ENCODE peak calls at places on chromosomes 5 and 9, in four cellular contexts. Q, P, J and M are unnamed samples.

GRCh38 chr5:173472164-173472563 is 143.9 kb upstream of the STC2 start:
- DNase-seq in Q (no peak), P (no peak), J (no peak), M (no peak)

GRCh38 chr9:76109953-76110352 is 219.5 kb downstream of the PCSK5 start:
- DNase-seq in Q (no peak), P (no peak), J (no peak), M (no peak)

GRCh38 chr9:107548298-107549142 is 59.0 kb upstream of the KLF4 start:
- DNase-seq in Q (no peak), P (no peak), J (no peak), M (peak; percentile 30)

GRCh38 chr9:38443597-38443996 is 19.3 kb upstream of the IGFBPL1 start:
- DNase-seq in Q (no peak), P (no peak), J (no peak), M (no peak)

GRCh38 chr9:36074055-36074454 is 37.3 kb downstream of the RECK start:
- DNase-seq in Q (no peak), P (no peak), J (no peak), M (no peak)

GRCh38 chr9:102911185-102911584 is 83.9 kb upstream of the CYLC2 start:
- DNase-seq in Q (no peak), P (no peak), J (no peak), M (peak; percentile 1)

GRCh38 chr5:121384359-121384758 is 467.3 kb upstream of the FTMT start:
- DNase-seq in Q (no peak), P (no peak), J (no peak), M (no peak)

GRCh38 chr5:82217917-82218316 is 60.2 kb downstream of the RPS23 start:
- DNase-seq in Q (no peak), P (no peak), J (no peak), M (no peak)

GRCh38 chr9:68780735-68781134 is 75.7 kb downstream of the PIP5K1B start:
- DNase-seq in Q (no peak), P (no peak), J (no peak), M (no peak)

GRCh38 chr5:134458234-134458633 is 46.6 kb upstream of the CDKN2AIPNL start:
- DNase-seq in Q (no peak), P (no peak), J (no peak), M (no peak)

GRCh38 chr5:157265714-157266285 is at the start of gene CYFIP2:
- DNase-seq in Q (peak; percentile 89), P (no peak), J (peak; percentile 78), M (peak; percentile 55)

GRCh38 chr5:104421431-104421830 is 858.8 kb upstream of the NUDT12 start:
- DNase-seq in Q (no peak), P (no peak), J (no peak), M (no peak)

GRCh38 chr5:110916373-110917049 is 155.0 kb upstream of the TSLP start:
- DNase-seq in Q (no peak), P (no peak), J (no peak), M (no peak)

GRCh38 chr5:179478624-179479023 is 71.7 kb upstream of the RUFY1 start:
- DNase-seq in Q (no peak), P (no peak), J (no peak), M (no peak)

GRCh38 chr9:128910906-128911305 is 9.9 kb upstream of the PHYHD1 start:
- DNase-seq in Q (no peak), P (no peak), J (no peak), M (no peak)

GRCh38 chr5:83306572-83307241 is 164.8 kb upstream of the VCAN start:
- DNase-seq in Q (no peak), P (peak; percentile 84), J (peak; percentile 26), M (peak; percentile 66)

GRCh38 chr5:126438267-126438666 is 15.1 kb downstream of the GRAMD2B start:
- DNase-seq in Q (no peak), P (no peak), J (no peak), M (no peak)

GRCh38 chr5:40071870-40072269 is 607.8 kb upstream of the PTGER4 start:
- DNase-seq in Q (no peak), P (no peak), J (no peak), M (no peak)

GRCh38 chr9:72255546-72255925 is 106.3 kb downstream of the GDA start:
- DNase-seq in Q (no peak), P (no peak), J (no peak), M (no peak)

GRCh38 chr5:135353952-135354721 is 44.9 kb downstream of the MACROH2A1 start:
- DNase-seq in Q (no peak), P (no peak), J (no peak), M (no peak)

GRCh38 chr5:81817980-81818379 is 67.1 kb upstream of the SSBP2 start:
- DNase-seq in Q (no peak), P (no peak), J (no peak), M (peak; percentile 9)

GRCh38 chr9:35335164-35335563 is 154.7 kb upstream of the RUSC2 start:
- DNase-seq in Q (no peak), P (no peak), J (no peak), M (no peak)

DNA sequence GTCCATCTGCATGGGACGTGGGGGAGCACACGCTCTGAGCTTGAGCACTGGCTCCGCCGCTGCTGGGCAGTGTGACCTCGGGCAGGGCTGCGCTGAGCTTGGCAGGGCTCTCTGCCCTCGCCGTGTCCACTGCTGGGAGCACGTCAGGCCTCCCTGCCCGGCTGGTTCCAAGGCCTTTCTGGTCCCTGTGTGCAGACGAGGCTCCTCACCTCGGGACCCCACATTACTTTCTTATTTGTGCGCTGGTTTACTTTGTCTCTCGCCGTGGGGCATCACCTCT is 43.9 kb downstream of the RXRA start:
- DNase-seq in Q (no peak), P (no peak), J (no peak), M (no peak)
- TF ChIP-seq POLR2AphosphoS5 in Q (no peak), P (no peak), J (no peak), M (no peak)

GRCh38 chr5:115070737-115071136 is 99.0 kb downstream of the TRIM36 start:
- DNase-seq in Q (no peak), P (no peak), J (no peak), M (no peak)

GRCh38 chr5:115068239-115069086 is 101.2 kb downstream of the TRIM36 start:
- DNase-seq in Q (no peak), P (peak; percentile 57), J (no peak), M (no peak)

GRCh38 chr5:115072266-115073056 is 97.2 kb downstream of the TRIM36 start:
- DNase-seq in Q (no peak), P (no peak), J (no peak), M (no peak)

DNA sequence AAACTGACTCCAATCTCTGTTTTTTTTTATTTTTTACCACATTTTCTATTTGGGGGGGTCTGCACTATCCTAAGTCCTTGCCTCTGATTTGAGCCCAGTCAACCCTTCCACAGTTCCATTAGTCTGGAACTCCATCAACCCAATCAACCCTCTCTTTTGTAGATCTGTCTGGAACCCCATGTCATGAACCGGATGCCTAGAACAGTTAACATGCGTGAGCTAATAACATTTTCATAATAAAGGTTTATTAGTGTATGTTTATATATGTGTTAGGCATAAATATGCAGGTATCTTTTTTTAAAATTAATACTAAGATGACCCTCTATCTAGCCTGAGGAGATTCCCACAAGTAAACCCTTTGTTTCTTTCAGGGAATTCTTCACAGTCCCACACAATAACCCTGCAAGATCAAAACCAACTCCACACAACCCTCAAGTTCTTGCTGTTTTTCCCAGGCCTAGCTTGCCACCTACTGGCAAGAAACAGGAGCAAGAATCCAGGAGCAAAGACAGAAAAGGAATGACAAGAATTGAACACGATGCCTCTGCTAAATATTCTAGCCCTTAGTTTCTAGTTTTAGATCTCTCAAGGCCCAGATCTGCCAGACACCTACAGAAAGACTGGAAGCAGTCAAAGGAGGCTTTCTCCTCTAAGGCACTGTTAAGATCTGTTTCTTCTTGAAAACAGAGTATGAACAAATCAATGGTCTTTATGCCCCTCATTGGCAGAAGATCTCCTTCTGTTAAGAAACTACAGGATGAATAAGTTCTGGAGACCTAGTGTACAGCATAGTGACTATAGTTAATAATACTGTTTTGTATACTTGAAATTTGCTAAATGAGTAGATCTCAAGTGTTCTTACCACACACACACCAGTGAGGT is 100.4 kb downstream of the TRIM36 start:
- DNase-seq in Q (no peak), P (peak; percentile 12), J (no peak), M (no peak)
- TF ChIP-seq SPI1 in Q (no peak), P (no peak), J (no peak), M (no peak)

GRCh38 chr5:9241459-9241858 is 304.4 kb downstream of the SEMA5A start:
- DNase-seq in Q (no peak), P (no peak), J (no peak), M (no peak)
- TF ChIP-seq POLR2AphosphoS5 in Q (no peak), P (no peak), J (no peak), M (no peak)

DNA sequence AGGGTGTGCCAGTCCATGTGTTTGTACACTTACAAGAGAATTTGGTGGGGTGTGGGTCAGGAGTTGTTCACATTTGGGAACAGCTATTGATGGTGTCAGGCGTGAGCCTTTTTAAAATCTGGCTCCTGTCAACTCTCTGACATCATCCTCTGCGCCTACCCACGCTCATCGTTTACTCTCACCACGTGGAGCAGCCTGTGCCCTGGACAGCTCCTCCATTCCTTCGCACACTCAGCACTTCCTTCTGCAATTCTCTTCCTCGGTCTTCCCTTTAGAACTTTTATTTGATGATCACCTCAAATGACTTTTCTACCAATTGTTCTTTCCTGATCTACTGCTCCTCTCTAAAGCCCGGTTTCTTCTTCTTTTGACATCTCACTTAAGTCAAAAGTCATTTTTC is 42.1 kb upstream of the GNAQ start:
- DNase-seq in Q (no peak), P (no peak), J (no peak), M (no peak)
- TF ChIP-seq SPI1 in Q (no peak), P (no peak), J (no peak), M (no peak)

DNA sequence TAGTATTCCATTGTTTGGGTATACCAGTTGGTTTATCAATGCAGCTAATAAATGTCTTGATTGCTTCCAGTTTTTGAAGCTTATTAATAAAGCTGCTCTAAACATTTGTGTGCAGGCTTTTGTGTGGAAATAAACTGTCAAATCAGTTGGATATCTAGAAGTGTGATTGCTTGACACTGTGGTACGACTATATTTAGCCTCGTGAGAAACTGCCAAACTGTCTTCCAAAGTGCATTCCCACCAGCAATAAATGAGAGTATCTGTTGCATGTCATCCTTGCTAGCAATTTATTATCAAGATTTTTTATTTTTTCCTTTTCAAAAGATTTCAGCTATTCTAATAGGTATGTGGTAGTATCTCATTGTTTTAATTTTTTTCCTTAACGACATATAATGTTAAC is 37.5 kb downstream of the NMUR2 start:
- DNase-seq in Q (no peak), P (no peak), J (no peak), M (no peak)
- TF ChIP-seq POLR2AphosphoS5 in Q (no peak), P (no peak), J (no peak), M (no peak)

GRCh38 chr9:87382902-87383301 is 114.8 kb upstream of the DAPK1 start:
- DNase-seq in Q (no peak), P (no peak), J (no peak), M (peak; percentile 27)
- TF ChIP-seq SPI1 in Q (no peak), P (no peak), J (no peak), M (no peak)

GRCh38 chr9:110056062-110056461 is 151.9 kb downstream of the C9orf152 start:
- DNase-seq in Q (no peak), P (no peak), J (no peak), M (no peak)

GRCh38 chr9:110064721-110065252 is 143.2 kb downstream of the C9orf152 start:
- DNase-seq in Q (no peak), P (no peak), J (no peak), M (peak; percentile 86)

GRCh38 chr9:110058304-110058953 is 149.5 kb downstream of the C9orf152 start:
- DNase-seq in Q (no peak), P (no peak), J (no peak), M (peak; percentile 66)

DNA sequence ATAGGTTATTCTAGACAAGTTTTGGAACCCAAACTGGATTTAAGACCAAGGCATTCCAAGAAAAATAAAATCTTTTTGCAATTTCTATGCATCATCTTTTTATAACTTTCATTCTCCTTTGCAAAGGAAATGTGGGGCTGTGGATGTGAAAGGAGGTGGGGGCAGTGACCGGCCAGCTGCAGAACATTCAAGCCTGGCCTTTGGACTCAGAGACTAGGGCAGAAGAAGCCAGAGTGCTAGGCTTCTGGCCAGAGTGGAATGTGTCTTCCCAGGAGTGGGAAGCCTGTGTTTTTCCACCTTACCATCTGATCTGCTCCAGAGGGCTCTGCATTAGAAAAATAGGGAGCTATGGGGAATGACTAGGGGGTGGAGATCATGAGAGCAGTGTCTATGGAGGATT is 148.5 kb downstream of the C9orf152 start:
- DNase-seq in Q (no peak), P (no peak), J (no peak), M (no peak)
- TF ChIP-seq POLR2AphosphoS5 in Q (no peak), P (no peak), J (no peak), M (no peak)